ENCODE peak calls at places on chromosomes 4 and X, in five cellular contexts. One of them, this sample, is unnamed.
A peak's percentile ranks its signal among the peaks of the same experiment; 100 is the strongest.

GRCh38 chr4:2090642-2091041 is 31.5 kb downstream of the NAT8L start:
- DNase-seq in stimulated activated CD4-positive, alpha-beta T cell treated with anti-CD3 and anti-CD28 coated beads, TNF-alpha, amount 100 ng/mL, for 48 hours: no peak
- DNase-seq in RKO: no peak
- DNase-seq in progenitor cell of endocrine pancreas: no peak
- DNase-seq in NCI-H345: no peak
- DNase-seq in this sample: no peak

GRCh38 chr4:145299380-145300076 is 119.1 kb upstream of the OTUD4 start:
- DNase-seq in stimulated activated CD4-positive, alpha-beta T cell treated with anti-CD3 and anti-CD28 coated beads, TNF-alpha, amount 100 ng/mL, for 48 hours: peak; percentile 79
- DNase-seq in RKO: peak; percentile 67
- DNase-seq in progenitor cell of endocrine pancreas: no peak
- DNase-seq in NCI-H345: no peak
- DNase-seq in this sample: peak; percentile 82

GRCh38 chrX:16258936-16259335 is 91.7 kb downstream of the MAGEB17 start:
- DNase-seq in stimulated activated CD4-positive, alpha-beta T cell treated with anti-CD3 and anti-CD28 coated beads, TNF-alpha, amount 100 ng/mL, for 48 hours: no peak
- DNase-seq in RKO: no peak
- DNase-seq in progenitor cell of endocrine pancreas: no peak
- DNase-seq in NCI-H345: no peak
- DNase-seq in this sample: no peak

GRCh38 chr4:11471613-11472012 is 42.9 kb upstream of the HS3ST1 start:
- DNase-seq in stimulated activated CD4-positive, alpha-beta T cell treated with anti-CD3 and anti-CD28 coated beads, TNF-alpha, amount 100 ng/mL, for 48 hours: no peak
- DNase-seq in RKO: no peak
- DNase-seq in progenitor cell of endocrine pancreas: no peak
- DNase-seq in NCI-H345: no peak
- DNase-seq in this sample: peak; percentile 30

GRCh38 chr4:90246841-90247240 is 119.6 kb downstream of the CCSER1 start:
- DNase-seq in stimulated activated CD4-positive, alpha-beta T cell treated with anti-CD3 and anti-CD28 coated beads, TNF-alpha, amount 100 ng/mL, for 48 hours: no peak
- DNase-seq in RKO: no peak
- DNase-seq in progenitor cell of endocrine pancreas: no peak
- DNase-seq in NCI-H345: no peak
- DNase-seq in this sample: no peak

GRCh38 chr4:135838889-135839288 is 1637.3 kb upstream of the PABPC4L start:
- DNase-seq in stimulated activated CD4-positive, alpha-beta T cell treated with anti-CD3 and anti-CD28 coated beads, TNF-alpha, amount 100 ng/mL, for 48 hours: no peak
- DNase-seq in RKO: peak; percentile 81
- DNase-seq in progenitor cell of endocrine pancreas: no peak
- DNase-seq in NCI-H345: no peak
- DNase-seq in this sample: no peak

GRCh38 chrX:129726307-129727111 is 12.3 kb upstream of the XPNPEP2 start:
- DNase-seq in stimulated activated CD4-positive, alpha-beta T cell treated with anti-CD3 and anti-CD28 coated beads, TNF-alpha, amount 100 ng/mL, for 48 hours: peak; percentile 43
- DNase-seq in RKO: peak; percentile 58
- DNase-seq in progenitor cell of endocrine pancreas: peak; percentile 36
- DNase-seq in NCI-H345: peak; percentile 56
- DNase-seq in this sample: peak; percentile 50

GRCh38 chrX:71198066-71198465 is 25.0 kb upstream of the GJB1 start:
- DNase-seq in stimulated activated CD4-positive, alpha-beta T cell treated with anti-CD3 and anti-CD28 coated beads, TNF-alpha, amount 100 ng/mL, for 48 hours: no peak
- DNase-seq in RKO: no peak
- DNase-seq in progenitor cell of endocrine pancreas: no peak
- DNase-seq in NCI-H345: no peak
- DNase-seq in this sample: peak; percentile 5

GRCh38 chr4:15035152-15035551 is 32.9 kb downstream of the CPEB2 start:
- DNase-seq in stimulated activated CD4-positive, alpha-beta T cell treated with anti-CD3 and anti-CD28 coated beads, TNF-alpha, amount 100 ng/mL, for 48 hours: no peak
- DNase-seq in RKO: no peak
- DNase-seq in progenitor cell of endocrine pancreas: no peak
- DNase-seq in NCI-H345: no peak
- DNase-seq in this sample: no peak

GRCh38 chr4:24664956-24665355 is 80.6 kb upstream of the DHX15 start:
- DNase-seq in stimulated activated CD4-positive, alpha-beta T cell treated with anti-CD3 and anti-CD28 coated beads, TNF-alpha, amount 100 ng/mL, for 48 hours: no peak
- DNase-seq in RKO: no peak
- DNase-seq in progenitor cell of endocrine pancreas: no peak
- DNase-seq in NCI-H345: no peak
- DNase-seq in this sample: no peak

GRCh38 chr4:151198748-151199147 is 78.2 kb upstream of the PRSS48 start:
- DNase-seq in stimulated activated CD4-positive, alpha-beta T cell treated with anti-CD3 and anti-CD28 coated beads, TNF-alpha, amount 100 ng/mL, for 48 hours: no peak
- DNase-seq in RKO: no peak
- DNase-seq in progenitor cell of endocrine pancreas: no peak
- DNase-seq in NCI-H345: no peak
- DNase-seq in this sample: no peak

GRCh38 chr4:186009976-186010375 is 59.0 kb upstream of the TLR3 start:
- DNase-seq in stimulated activated CD4-positive, alpha-beta T cell treated with anti-CD3 and anti-CD28 coated beads, TNF-alpha, amount 100 ng/mL, for 48 hours: no peak
- DNase-seq in RKO: no peak
- DNase-seq in progenitor cell of endocrine pancreas: no peak
- DNase-seq in NCI-H345: no peak
- DNase-seq in this sample: no peak

GRCh38 chr4:14827111-14827510 is 175.2 kb upstream of the CPEB2 start:
- DNase-seq in stimulated activated CD4-positive, alpha-beta T cell treated with anti-CD3 and anti-CD28 coated beads, TNF-alpha, amount 100 ng/mL, for 48 hours: no peak
- DNase-seq in RKO: no peak
- DNase-seq in progenitor cell of endocrine pancreas: no peak
- DNase-seq in NCI-H345: no peak
- DNase-seq in this sample: no peak

GRCh38 chrX:30615229-30615628 is 37.7 kb upstream of the TASL start:
- DNase-seq in stimulated activated CD4-positive, alpha-beta T cell treated with anti-CD3 and anti-CD28 coated beads, TNF-alpha, amount 100 ng/mL, for 48 hours: no peak
- DNase-seq in RKO: peak; percentile 63
- DNase-seq in progenitor cell of endocrine pancreas: no peak
- DNase-seq in NCI-H345: no peak
- DNase-seq in this sample: no peak

GRCh38 chr4:108010167-108010566 is 20.5 kb downstream of the HADH start:
- DNase-seq in stimulated activated CD4-positive, alpha-beta T cell treated with anti-CD3 and anti-CD28 coated beads, TNF-alpha, amount 100 ng/mL, for 48 hours: no peak
- DNase-seq in RKO: no peak
- DNase-seq in progenitor cell of endocrine pancreas: no peak
- DNase-seq in NCI-H345: no peak
- DNase-seq in this sample: no peak

GRCh38 chrX:107725761-107726555 is 49.6 kb downstream of the TSC22D3 start:
- DNase-seq in stimulated activated CD4-positive, alpha-beta T cell treated with anti-CD3 and anti-CD28 coated beads, TNF-alpha, amount 100 ng/mL, for 48 hours: no peak
- DNase-seq in RKO: no peak
- DNase-seq in progenitor cell of endocrine pancreas: no peak
- DNase-seq in NCI-H345: no peak
- DNase-seq in this sample: no peak

GRCh38 chrX:154738013-154738738 is 12.7 kb downstream of the GAB3 start:
- DNase-seq in stimulated activated CD4-positive, alpha-beta T cell treated with anti-CD3 and anti-CD28 coated beads, TNF-alpha, amount 100 ng/mL, for 48 hours: no peak
- DNase-seq in RKO: peak; percentile 77
- DNase-seq in progenitor cell of endocrine pancreas: no peak
- DNase-seq in NCI-H345: no peak
- DNase-seq in this sample: no peak

GRCh38 chr4:151676301-151676700 is 84.5 kb downstream of the GATB start:
- DNase-seq in stimulated activated CD4-positive, alpha-beta T cell treated with anti-CD3 and anti-CD28 coated beads, TNF-alpha, amount 100 ng/mL, for 48 hours: no peak
- DNase-seq in RKO: peak; percentile 69
- DNase-seq in progenitor cell of endocrine pancreas: no peak
- DNase-seq in NCI-H345: no peak
- DNase-seq in this sample: no peak

GRCh38 chr4:64935469-64936001 is 526.3 kb upstream of the TECRL start:
- DNase-seq in stimulated activated CD4-positive, alpha-beta T cell treated with anti-CD3 and anti-CD28 coated beads, TNF-alpha, amount 100 ng/mL, for 48 hours: no peak
- DNase-seq in RKO: no peak
- DNase-seq in progenitor cell of endocrine pancreas: no peak
- DNase-seq in NCI-H345: no peak
- DNase-seq in this sample: no peak

GRCh38 chr4:140697709-140698560 is 58.2 kb downstream of the TBC1D9 start:
- DNase-seq in stimulated activated CD4-positive, alpha-beta T cell treated with anti-CD3 and anti-CD28 coated beads, TNF-alpha, amount 100 ng/mL, for 48 hours: no peak
- DNase-seq in RKO: no peak
- DNase-seq in progenitor cell of endocrine pancreas: no peak
- DNase-seq in NCI-H345: no peak
- DNase-seq in this sample: no peak

GRCh38 chr4:6112606-6113290 is 87.6 kb downstream of the JAKMIP1 start:
- DNase-seq in stimulated activated CD4-positive, alpha-beta T cell treated with anti-CD3 and anti-CD28 coated beads, TNF-alpha, amount 100 ng/mL, for 48 hours: no peak
- DNase-seq in RKO: no peak
- DNase-seq in progenitor cell of endocrine pancreas: no peak
- DNase-seq in NCI-H345: no peak
- DNase-seq in this sample: no peak

GRCh38 chr4:109302366-109303140 is at the start of gene COL25A1:
- DNase-seq in stimulated activated CD4-positive, alpha-beta T cell treated with anti-CD3 and anti-CD28 coated beads, TNF-alpha, amount 100 ng/mL, for 48 hours: no peak
- DNase-seq in RKO: no peak
- DNase-seq in progenitor cell of endocrine pancreas: peak; percentile 77
- DNase-seq in NCI-H345: no peak
- DNase-seq in this sample: peak; percentile 60

GRCh38 chr4:145473203-145473602 is 8.4 kb upstream of the SMAD1 start:
- DNase-seq in stimulated activated CD4-positive, alpha-beta T cell treated with anti-CD3 and anti-CD28 coated beads, TNF-alpha, amount 100 ng/mL, for 48 hours: no peak
- DNase-seq in RKO: no peak
- DNase-seq in progenitor cell of endocrine pancreas: no peak
- DNase-seq in NCI-H345: no peak
- DNase-seq in this sample: no peak

GRCh38 chrX:69616520-69617203 is 749 bp downstream of the EDA start:
- DNase-seq in stimulated activated CD4-positive, alpha-beta T cell treated with anti-CD3 and anti-CD28 coated beads, TNF-alpha, amount 100 ng/mL, for 48 hours: no peak
- DNase-seq in RKO: no peak
- DNase-seq in progenitor cell of endocrine pancreas: peak; percentile 9
- DNase-seq in NCI-H345: no peak
- DNase-seq in this sample: peak; percentile 5

GRCh38 chr4:39319678-39320077 is 46.5 kb downstream of the RFC1 start:
- DNase-seq in stimulated activated CD4-positive, alpha-beta T cell treated with anti-CD3 and anti-CD28 coated beads, TNF-alpha, amount 100 ng/mL, for 48 hours: no peak
- DNase-seq in RKO: peak; percentile 91
- DNase-seq in progenitor cell of endocrine pancreas: no peak
- DNase-seq in NCI-H345: no peak
- DNase-seq in this sample: no peak

GRCh38 chr4:140252144-140252741 is 98.3 kb upstream of the MAML3 start:
- DNase-seq in stimulated activated CD4-positive, alpha-beta T cell treated with anti-CD3 and anti-CD28 coated beads, TNF-alpha, amount 100 ng/mL, for 48 hours: no peak
- DNase-seq in RKO: peak; percentile 18
- DNase-seq in progenitor cell of endocrine pancreas: no peak
- DNase-seq in NCI-H345: peak; percentile 30
- DNase-seq in this sample: no peak

This sample was measured in stimulated activated naive CD8-positive, alpha-beta T cell treated with anti-CD3 and anti-CD28 coated beads, Interleukin-15, Interleukin-2, amounts not matched to agents 100 U/mL and 50 U/mL, for 24 hours.